ENCODE peak calls at places on chromosomes 7 and 10, in five cellular contexts. W, V, C, P and M are unnamed samples.
A peak's percentile ranks its signal among the peaks of the same experiment; 100 is the strongest.

GRCh38 chr10:61000769-61001730 is 57.1 kb upstream of the RHOBTB1 start:
- DNase-seq in W (no peak), V (no peak), P (peak; percentile 19), C (no peak), M (no peak)

GRCh38 chr7:44281811-44282600 is 43.4 kb downstream of the CAMK2B start:
- DNase-seq in P (no peak), C (no peak), V (peak; percentile 4), W (no peak), M (no peak)

GRCh38 chr7:101410743-101411476 is 48.2 kb downstream of the COL26A1 start:
- DNase-seq in V (no peak), P (peak; percentile 23), C (no peak), W (peak; percentile 6), M (peak; percentile 15)

GRCh38 chr10:70053212-70053895 is 708 bp downstream of the MACROH2A2 start:
- DNase-seq in C (no peak), V (peak; percentile 15), W (no peak), P (no peak), M (peak; percentile 5)

GRCh38 chr10:75230600-75231038 is 5.1 kb downstream of the COMTD1 start:
- DNase-seq in P (peak; percentile 88), C (peak; percentile 90), W (peak; percentile 89), V (peak; percentile 84), M (peak; percentile 87)

GRCh38 chr10:74916283-74916682 is 89.9 kb downstream of the KAT6B start:
- DNase-seq in P (no peak), W (no peak), C (no peak), V (no peak), M (no peak)

GRCh38 chr7:116528008-116528789 is 3.4 kb downstream of the CAV1 start:
- DNase-seq in C (peak; percentile 51), P (no peak), W (peak; percentile 97), V (peak; percentile 64), M (peak; percentile 94)

GRCh38 chr7:90973146-90973545 is 291.1 kb upstream of the FZD1 start:
- DNase-seq in P (no peak), W (peak; percentile 30), C (no peak), V (no peak), M (peak; percentile 40)

GRCh38 chr10:130179640-130180039 is 43.4 kb downstream of the GLRX3 start:
- DNase-seq in P (no peak), V (no peak), C (no peak), W (peak; percentile 81), M (peak; percentile 70)

GRCh38 chr10:28788252-28788651 is 110.9 kb downstream of the BAMBI start:
- DNase-seq in V (no peak), W (no peak), C (no peak), P (no peak), M (no peak)

GRCh38 chr7:108454674-108455523 is 1.3 kb downstream of the NRCAM start:
- DNase-seq in W (peak; percentile 37), V (no peak), C (no peak), P (no peak), M (no peak)
- TF ChIP-seq CTCF in W (no peak), V (no peak), C (no peak), P (no peak), M (no peak)

GRCh38 chr10:30121401-30121800 is 62.0 kb upstream of the JCAD start:
- DNase-seq in P (no peak), V (no peak), C (no peak), W (peak; percentile 3), M (no peak)

GRCh38 chr10:30127120-30127541 is 67.7 kb upstream of the JCAD start:
- DNase-seq in P (no peak), W (peak; percentile 76), C (no peak), V (no peak), M (peak; percentile 18)

GRCh38 chr10:30125484-30125883 is 66.1 kb upstream of the JCAD start:
- DNase-seq in C (no peak), W (no peak), V (no peak), P (no peak), M (no peak)

GRCh38 chr10:30124706-30125105 is 65.3 kb upstream of the JCAD start:
- DNase-seq in C (no peak), P (no peak), W (no peak), V (no peak), M (no peak)
- TF ChIP-seq CTCF in C (no peak), P (no peak), W (no peak), V (no peak), M (no peak)

GRCh38 chr7:30087371-30087770 is 47.4 kb upstream of the MTURN start:
- DNase-seq in W (no peak), V (no peak), P (no peak), C (no peak), M (no peak)
- TF ChIP-seq CTCF in W (no peak), V (no peak), P (no peak), C (no peak), M (no peak)

GRCh38 chr10:103734731-103735130 is 120.6 kb downstream of the SH3PXD2A start:
- DNase-seq in P (no peak), W (no peak), V (no peak), C (no peak), M (no peak)

GRCh38 chr10:103739039-103739764 is 116.2 kb downstream of the SH3PXD2A start:
- DNase-seq in W (peak; percentile 95), C (no peak), V (peak; percentile 80), P (peak; percentile 44), M (peak; percentile 98)

GRCh38 chr10:103736044-103736443 is 119.3 kb downstream of the SH3PXD2A start:
- DNase-seq in V (no peak), W (no peak), P (peak; percentile 80), C (no peak), M (no peak)

GRCh38 chr10:103737735-103738367 is 117.5 kb downstream of the SH3PXD2A start:
- DNase-seq in C (no peak), W (no peak), V (no peak), P (no peak), M (no peak)

DNA sequence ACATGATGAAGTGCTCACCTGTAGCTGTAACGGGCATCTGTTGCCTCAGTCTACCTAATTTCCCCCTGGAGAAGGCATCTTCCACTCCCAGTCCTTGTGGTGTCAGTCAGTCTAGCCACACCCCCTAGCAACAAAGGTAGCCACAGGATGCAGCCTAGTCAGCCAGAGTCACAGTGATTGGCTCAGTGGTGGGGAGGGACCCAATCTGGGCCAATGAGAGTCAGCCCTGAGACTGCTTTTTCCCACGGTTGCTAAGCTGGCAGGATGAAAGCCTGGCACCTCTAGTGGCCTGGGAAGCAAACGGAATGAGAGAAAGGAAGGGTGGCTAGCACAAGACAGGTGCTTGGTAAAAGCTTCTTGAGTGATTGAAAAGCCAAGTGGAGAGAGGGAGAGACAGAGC is 118.6 kb downstream of the SH3PXD2A start:
- DNase-seq in P (no peak), C (no peak), W (no peak), V (no peak), M (no peak)
- TF ChIP-seq CTCF in P (no peak), C (no peak), W (no peak), V (no peak), M (no peak)

GRCh38 chr7:115475774-115476407 is 554.0 kb downstream of the MDFIC start:
- DNase-seq in W (no peak), V (no peak), C (no peak), P (no peak), M (no peak)
- TF ChIP-seq CTCF in W (no peak), V (no peak), C (no peak), P (no peak), M (peak; percentile 10)

GRCh38 chr7:78588393-78588792 is 789.8 kb downstream of the PHTF2 start:
- DNase-seq in P (no peak), C (no peak), W (no peak), V (no peak), M (no peak)

GRCh38 chr7:78585958-78586357 is 787.4 kb downstream of the PHTF2 start:
- DNase-seq in V (no peak), W (no peak), C (no peak), P (no peak), M (peak; percentile 4)

GRCh38 chr7:78587443-78588044 is 789.0 kb downstream of the PHTF2 start:
- DNase-seq in P (no peak), C (no peak), W (peak; percentile 59), V (no peak), M (peak; percentile 11)
- TF ChIP-seq CTCF in P (no peak), C (no peak), W (peak; percentile 48), V (no peak), M (peak; percentile 28)

DNA sequence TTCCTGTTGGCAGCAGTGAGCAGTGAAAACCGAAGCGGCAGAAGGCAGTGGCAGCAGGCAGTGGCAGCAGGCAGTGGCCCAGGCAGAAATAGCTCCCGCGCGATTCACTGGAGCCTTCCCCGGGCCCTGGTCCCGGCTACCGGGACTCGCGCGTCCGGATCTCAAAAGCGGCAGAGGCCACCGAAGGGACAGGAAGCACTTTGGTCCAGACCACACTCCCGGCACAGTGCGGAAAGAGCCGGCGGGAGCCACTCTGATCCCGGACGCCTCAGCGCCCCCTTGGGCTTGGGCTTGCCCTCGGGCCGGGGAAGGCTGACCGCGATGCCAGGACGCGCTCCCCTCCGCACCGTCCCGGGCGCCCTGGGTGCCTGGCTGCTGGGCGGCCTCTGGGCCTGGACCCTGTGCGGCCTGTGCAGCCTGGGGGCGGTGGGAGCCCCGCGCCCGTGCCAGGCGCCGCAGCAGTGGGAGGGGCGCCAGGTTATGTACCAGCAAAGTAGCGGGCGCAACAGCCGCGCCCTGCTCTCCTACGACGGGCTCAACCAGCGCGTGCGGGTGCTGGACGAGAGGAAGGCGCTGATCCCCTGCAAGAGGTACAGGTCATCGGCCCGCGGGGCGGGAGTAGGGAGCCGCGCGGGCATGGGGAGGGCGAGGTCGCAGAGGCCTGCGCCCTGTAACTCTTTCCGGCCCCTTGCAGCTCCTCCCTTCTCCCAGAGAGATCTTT is at the start of gene EPDR1:
- DNase-seq in V (peak; percentile 57), C (peak; percentile 77), W (no peak), P (peak; percentile 54), M (no peak)
- TF ChIP-seq CTCF in V (peak; percentile 9), C (no peak), W (no peak), P (no peak), M (no peak)

GRCh38 chr10:96313348-96313747 is 9.1 kb downstream of the DNTT start:
- DNase-seq in P (no peak), C (no peak), W (no peak), V (no peak), M (no peak)

GRCh38 chr10:96321822-96322221 is 17.6 kb downstream of the DNTT start:
- DNase-seq in P (no peak), V (no peak), C (no peak), W (no peak), M (no peak)

GRCh38 chr10:96322275-96322674 is 18.0 kb downstream of the DNTT start:
- DNase-seq in P (no peak), W (no peak), V (no peak), C (no peak), M (no peak)

GRCh38 chr10:96319754-96320514 is 15.7 kb downstream of the DNTT start:
- DNase-seq in W (peak; percentile 5), C (no peak), V (no peak), P (no peak), M (peak; percentile 5)

DNA sequence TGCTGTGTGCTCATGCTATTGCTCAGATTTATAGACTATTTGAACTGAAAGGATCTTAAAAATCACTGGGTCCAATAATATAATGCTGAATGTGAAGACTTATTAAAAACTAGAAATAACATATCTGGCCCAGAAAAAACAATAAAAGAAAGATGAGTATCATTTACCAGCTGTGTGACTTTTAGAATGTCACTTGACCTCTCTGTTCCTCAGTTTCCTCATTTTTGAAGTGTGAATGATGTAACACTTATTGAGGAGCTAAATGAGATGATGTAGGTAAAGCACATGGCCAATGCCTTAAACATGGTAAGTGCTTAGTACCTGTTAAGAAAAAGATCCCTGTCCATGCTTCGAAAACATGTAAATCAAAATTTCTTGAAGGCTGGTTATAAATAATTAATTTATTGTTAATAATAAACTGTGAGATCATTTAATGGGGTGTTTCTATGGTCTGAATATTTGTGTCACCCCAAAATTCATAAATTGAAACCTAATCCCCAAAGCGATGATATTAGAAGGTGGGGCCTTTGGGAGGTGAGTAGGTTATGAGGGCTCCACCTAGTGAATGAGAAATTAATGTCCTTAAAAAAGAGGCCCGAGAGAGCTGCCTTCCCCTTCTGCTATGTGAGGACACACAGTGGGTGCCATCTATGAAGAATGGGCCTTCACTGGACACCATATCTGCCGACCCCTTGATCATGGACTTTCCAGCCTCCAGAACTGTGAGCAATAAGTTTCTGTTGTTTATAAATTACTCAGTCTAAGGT is 13.0 kb downstream of the DNTT start:
- DNase-seq in C (no peak), P (no peak), V (no peak), W (no peak), M (no peak)
- TF ChIP-seq CTCF in C (no peak), P (no peak), V (no peak), W (no peak), M (no peak)